ENCODE peak calls at places on chromosome 22, in four cellular contexts. One of them, this sample, is unnamed.

GRCh38 chr22:20588843-20589581 is 81.6 kb downstream of the MED15 start:
- DNase-seq in HCT116: no peak
- DNase-seq in K562: no peak
- DNase-seq in H1: no peak
- DNase-seq in this sample: no peak

GRCh38 chr22:33788927-33789326 is 131.3 kb downstream of the LARGE1 start:
- DNase-seq in K562: no peak
- DNase-seq in H1: no peak
- DNase-seq in HCT116: no peak
- DNase-seq in this sample: no peak

GRCh38 chr22:44050766-44051747 is 27.0 kb downstream of the PARVB start:
- DNase-seq in HCT116: no peak
- DNase-seq in K562: no peak
- DNase-seq in H1: no peak
- DNase-seq in this sample: no peak

GRCh38 chr22:50585238-50585637 is 2.6 kb upstream of the CHKB start:
- DNase-seq in HCT116: no peak
- DNase-seq in K562: no peak
- DNase-seq in H1: no peak
- DNase-seq in this sample: no peak

GRCh38 chr22:31789803-31790202 is 36.0 kb downstream of the DEPDC5 start:
- DNase-seq in K562: no peak
- DNase-seq in H1: no peak
- DNase-seq in HCT116: no peak
- DNase-seq in this sample: no peak

GRCh38 chr22:43152001-43152354 is 619 bp downstream of the TSPO start:
- DNase-seq in K562: no peak
- DNase-seq in HCT116: no peak
- DNase-seq in H1: peak; percentile 66
- DNase-seq in this sample: no peak

GRCh38 chr22:39946571-39947407 is 13.4 kb upstream of the TMA7B start:
- DNase-seq in K562: peak; percentile 78
- DNase-seq in H1: no peak
- DNase-seq in HCT116: no peak
- DNase-seq in this sample: no peak

GRCh38 chr22:30191049-30191701 is 55.4 kb downstream of the LIF start:
- DNase-seq in K562: no peak
- DNase-seq in H1: no peak
- DNase-seq in HCT116: no peak
- DNase-seq in this sample: peak; percentile 71

GRCh38 chr22:43789452-43789851 is 22.7 kb downstream of the EFCAB6 start:
- DNase-seq in K562: no peak
- DNase-seq in HCT116: no peak
- DNase-seq in H1: no peak
- DNase-seq in this sample: no peak

GRCh38 chr22:23220485-23221350 is 40.4 kb downstream of the BCR start:
- DNase-seq in HCT116: no peak
- DNase-seq in K562: no peak
- DNase-seq in H1: no peak
- DNase-seq in this sample: no peak

GRCh38 chr22:44870021-44870420 is 117.6 kb downstream of the ARHGAP8 start:
- DNase-seq in HCT116: peak; percentile 19
- DNase-seq in H1: no peak
- DNase-seq in K562: peak; percentile 43
- DNase-seq in this sample: no peak

GRCh38 chr22:24400726-24401596 is 26.4 kb upstream of the ADORA2A start:
- DNase-seq in HCT116: no peak
- DNase-seq in K562: no peak
- DNase-seq in H1: no peak
- DNase-seq in this sample: no peak

GRCh38 chr22:16961477-16962186 is 46.4 kb downstream of the GAB4 start:
- DNase-seq in H1: peak; percentile 11
- DNase-seq in K562: peak; percentile 6
- DNase-seq in HCT116: no peak
- DNase-seq in this sample: no peak

GRCh38 chr22:30947163-30947820 is 21.3 kb downstream of the MORC2 start:
- DNase-seq in HCT116: no peak
- DNase-seq in H1: no peak
- DNase-seq in K562: no peak
- DNase-seq in this sample: no peak

GRCh38 chr22:43850529-43850928 is 11.8 kb downstream of the SULT4A1 start:
- DNase-seq in H1: no peak
- DNase-seq in HCT116: no peak
- DNase-seq in K562: no peak
- DNase-seq in this sample: no peak

GRCh38 chr22:33018232-33018864 is 39.8 kb downstream of the SYN3 start:
- DNase-seq in H1: peak; percentile 93
- DNase-seq in HCT116: peak; percentile 18
- DNase-seq in K562: peak; percentile 51
- DNase-seq in this sample: peak; percentile 43

GRCh38 chr22:22770280-22770871 is 117.2 kb upstream of the IGLL5 start:
- DNase-seq in K562: peak; percentile 100
- DNase-seq in HCT116: no peak
- DNase-seq in H1: peak; percentile 92
- DNase-seq in this sample: peak; percentile 30

GRCh38 chr22:24067587-24068376 is 56.7 kb downstream of the CABIN1 start:
- DNase-seq in K562: no peak
- DNase-seq in HCT116: no peak
- DNase-seq in H1: no peak
- DNase-seq in this sample: no peak

GRCh38 chr22:44928711-44929347 is 81.0 kb downstream of the PHF21B start:
- DNase-seq in HCT116: no peak
- DNase-seq in K562: no peak
- DNase-seq in H1: no peak
- DNase-seq in this sample: no peak

GRCh38 chr22:30996462-30996861 is 27.4 kb downstream of the TUG1 start:
- DNase-seq in HCT116: no peak
- DNase-seq in K562: no peak
- DNase-seq in H1: no peak
- DNase-seq in this sample: no peak

GRCh38 chr22:49937758-49938564 is 19.5 kb downstream of the CRELD2 start:
- DNase-seq in K562: no peak
- DNase-seq in H1: no peak
- DNase-seq in HCT116: no peak
- DNase-seq in this sample: peak; percentile 76

GRCh38 chr22:27885977-27886842 is 32.8 kb downstream of the PITPNB start:
- DNase-seq in K562: peak; percentile 33
- DNase-seq in H1: peak; percentile 57
- DNase-seq in HCT116: peak; percentile 8
- DNase-seq in this sample: peak; percentile 35

GRCh38 chr22:47298017-47298820 is 535.8 kb downstream of the TBC1D22A start:
- DNase-seq in HCT116: no peak
- DNase-seq in H1: no peak
- DNase-seq in K562: no peak
- DNase-seq in this sample: no peak

GRCh38 chr22:33427461-33427860 is 369.3 kb upstream of the SYN3 start:
- DNase-seq in H1: no peak
- DNase-seq in HCT116: no peak
- DNase-seq in K562: no peak
- DNase-seq in this sample: no peak

GRCh38 chr22:43292633-43293025 is 50.5 kb downstream of the SCUBE1 start:
- DNase-seq in H1: no peak
- DNase-seq in HCT116: no peak
- DNase-seq in K562: no peak
- DNase-seq in this sample: no peak

GRCh38 chr22:35959121-35959800 is 69.4 kb downstream of the RBFOX2 start:
- DNase-seq in K562: no peak
- DNase-seq in H1: no peak
- DNase-seq in HCT116: no peak
- DNase-seq in this sample: no peak

GRCh38 chr22:35956850-35957249 is 71.8 kb downstream of the RBFOX2 start:
- DNase-seq in K562: no peak
- DNase-seq in HCT116: no peak
- DNase-seq in H1: no peak
- DNase-seq in this sample: no peak

GRCh38 chr22:35957589-35957988 is 71.0 kb downstream of the RBFOX2 start:
- DNase-seq in HCT116: no peak
- DNase-seq in H1: no peak
- DNase-seq in K562: no peak
- DNase-seq in this sample: no peak

GRCh38 chr22:35955546-35955945 is 73.1 kb downstream of the RBFOX2 start:
- DNase-seq in H1: no peak
- DNase-seq in K562: no peak
- DNase-seq in HCT116: no peak
- DNase-seq in this sample: no peak

GRCh38 chr22:35958334-35958733 is 70.3 kb downstream of the RBFOX2 start:
- DNase-seq in K562: no peak
- DNase-seq in H1: no peak
- DNase-seq in HCT116: no peak
- DNase-seq in this sample: no peak
- TF ChIP-seq FOSL1 in K562: no peak
- TF ChIP-seq FOSL1 in H1: no peak
- TF ChIP-seq FOSL1 in HCT116: no peak
- TF ChIP-seq FOSL1 in this sample: no peak

DNA sequence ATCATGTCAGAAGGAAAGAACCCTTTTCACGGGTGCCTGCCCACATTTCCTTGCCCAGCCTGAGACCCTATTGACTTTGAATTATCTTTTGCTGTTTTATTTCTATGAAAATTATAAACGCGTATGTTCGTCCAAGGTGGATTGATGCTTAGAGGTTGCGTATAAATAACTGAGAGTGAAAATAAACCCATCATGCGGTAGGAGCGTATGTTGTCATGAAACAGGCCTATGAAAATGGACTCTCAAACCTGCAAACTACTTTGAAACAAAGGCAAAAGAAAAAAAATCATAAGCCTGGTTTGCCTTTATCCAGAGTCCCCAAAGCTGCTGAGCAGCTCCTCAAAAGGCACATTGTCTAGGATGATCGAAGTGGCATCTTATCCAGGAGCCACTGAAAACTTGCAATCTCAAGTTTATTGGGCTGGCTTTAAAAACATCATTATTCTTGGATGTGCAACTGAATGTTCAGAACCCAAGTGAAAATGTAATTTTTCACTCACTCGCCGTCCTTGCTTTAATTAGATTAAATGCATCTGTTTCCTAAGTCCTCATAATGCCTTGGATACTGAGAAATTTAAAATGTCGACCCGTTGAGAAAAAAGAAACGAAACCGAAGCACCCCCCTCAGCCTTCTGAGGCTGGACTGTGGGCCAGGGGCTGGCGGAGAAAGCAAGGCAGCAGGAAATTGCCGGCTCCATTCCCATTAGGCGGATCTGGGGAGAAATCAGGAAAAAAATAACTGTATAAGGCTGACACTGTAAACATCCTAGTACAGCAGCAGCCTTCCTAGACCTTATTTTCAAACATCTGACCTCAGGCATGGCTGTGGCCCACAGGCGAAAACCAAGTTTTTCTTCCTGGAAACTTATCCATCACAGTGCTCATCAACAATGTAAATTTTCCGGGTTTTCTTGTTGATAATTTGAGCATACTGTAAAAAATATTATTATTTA is 82.9 kb upstream of the PPARA start:
- DNase-seq in HCT116: no peak
- DNase-seq in H1: no peak
- DNase-seq in K562: no peak
- DNase-seq in this sample: no peak
- TF ChIP-seq FOSL1 in HCT116: no peak
- TF ChIP-seq FOSL1 in H1: no peak
- TF ChIP-seq FOSL1 in K562: no peak
- TF ChIP-seq FOSL1 in this sample: no peak

GRCh38 chr22:41512421-41513194 is 31.7 kb downstream of the POLR3H start:
- DNase-seq in K562: peak; percentile 83
- DNase-seq in HCT116: peak; percentile 40
- DNase-seq in H1: peak; percentile 81
- DNase-seq in this sample: peak; percentile 29

GRCh38 chr22:41517172-41518047 is 26.9 kb downstream of the POLR3H start:
- DNase-seq in HCT116: no peak
- DNase-seq in H1: peak; percentile 98
- DNase-seq in K562: no peak
- DNase-seq in this sample: peak; percentile 27

GRCh38 chr22:41516462-41516861 is 27.8 kb downstream of the POLR3H start:
- DNase-seq in H1: no peak
- DNase-seq in K562: no peak
- DNase-seq in HCT116: no peak
- DNase-seq in this sample: no peak

GRCh38 chr22:41511521-41511968 is 32.7 kb downstream of the POLR3H start:
- DNase-seq in K562: no peak
- DNase-seq in H1: no peak
- DNase-seq in HCT116: no peak
- DNase-seq in this sample: no peak

GRCh38 chr22:41513391-41513790 is 30.9 kb downstream of the POLR3H start:
- DNase-seq in H1: no peak
- DNase-seq in K562: no peak
- DNase-seq in HCT116: no peak
- DNase-seq in this sample: no peak
- TF ChIP-seq FOSL1 in H1: no peak
- TF ChIP-seq FOSL1 in K562: no peak
- TF ChIP-seq FOSL1 in HCT116: no peak
- TF ChIP-seq FOSL1 in this sample: no peak

GRCh38 chr22:38699784-38700183 is 959 bp downstream of the JOSD1 start:
- DNase-seq in HCT116: no peak
- DNase-seq in K562: no peak
- DNase-seq in H1: no peak
- DNase-seq in this sample: peak; percentile 21
- TF ChIP-seq FOSL1 in HCT116: no peak
- TF ChIP-seq FOSL1 in K562: no peak
- TF ChIP-seq FOSL1 in H1: no peak
- TF ChIP-seq FOSL1 in this sample: no peak

GRCh38 chr22:18067121-18067520 is 10.7 kb upstream of the PEX26 start:
- DNase-seq in HCT116: no peak
- DNase-seq in K562: no peak
- DNase-seq in H1: no peak
- DNase-seq in this sample: no peak
- TF ChIP-seq FOSL1 in HCT116: no peak
- TF ChIP-seq FOSL1 in K562: no peak
- TF ChIP-seq FOSL1 in H1: no peak
- TF ChIP-seq FOSL1 in this sample: no peak

This sample was measured in HepG2.